ENCODE peak calls at places on chromosomes 1 and 21, in eight cellular contexts. E is GM20000, W is stomach, X is IMR-90, G is ovary, I is fibroblast of the aortic adventitia, P is bronchial epithelial cell, L is fibroblast of pulmonary artery. J is an unnamed sample.

GRCh38 chr1:54810144-54810942 is 9.2 kb upstream of the TTC22 start:
- DNase-seq in E (peak; percentile 85), P (peak; percentile 43), W (peak; percentile 77), X (peak; percentile 37), I (peak; percentile 62), L (peak; percentile 59), G (peak; percentile 72), J (peak; percentile 83)

GRCh38 chr1:46130144-46130543 is 2.3 kb downstream of the PIK3R3 start:
- DNase-seq in I (no peak), G (no peak), L (no peak), W (no peak), X (no peak), E (no peak), P (no peak), J (no peak)

GRCh38 chr1:202952818-202953217 is 5.3 kb downstream of the ADIPOR1 start:
- DNase-seq in W (no peak), L (peak; percentile 95), G (no peak), E (no peak), P (peak; percentile 97), X (peak; percentile 53), I (peak; percentile 74), J (no peak)

GRCh38 chr1:3345792-3346191 is 108.7 kb upstream of the ARHGEF16 start:
- DNase-seq in G (no peak), I (no peak), P (no peak), W (no peak), X (no peak), L (no peak), E (no peak), J (no peak)

GRCh38 chr1:225063722-225064121 is 134.2 kb downstream of the DNAH14 start:
- DNase-seq in G (no peak), P (no peak), I (no peak), L (no peak), E (no peak), X (no peak), W (no peak), J (no peak)

GRCh38 chr1:207004931-207005830 is 27.4 kb downstream of the C1orf116 start:
- DNase-seq in G (no peak), W (peak; percentile 76), E (peak; percentile 61), P (peak; percentile 80), X (peak; percentile 74), I (peak; percentile 70), L (peak; percentile 79), J (no peak)

GRCh38 chr1:242203290-242203689 is 204.4 kb upstream of the MAP1LC3C start:
- DNase-seq in G (no peak), W (no peak), X (no peak), I (no peak), E (no peak), P (no peak), L (no peak), J (no peak)

GRCh38 chr1:115478933-115479551 is 141.0 kb upstream of the NGF start:
- DNase-seq in W (peak; percentile 72), L (no peak), P (peak; percentile 24), I (no peak), E (no peak), X (no peak), G (no peak), J (no peak)

GRCh38 chr21:30340714-30341573 is 3.5 kb upstream of the KRTAP27-1 start:
- DNase-seq in P (peak; percentile 56), G (no peak), L (peak; percentile 53), E (peak; percentile 4), I (peak; percentile 22), W (peak; percentile 56), X (peak; percentile 10), J (no peak)

GRCh38 chr1:231557898-231558710 is 29.6 kb downstream of the TSNAX start:
- DNase-seq in G (no peak), I (peak; percentile 8), W (no peak), L (peak; percentile 14), X (peak; percentile 77), E (no peak), P (no peak), J (no peak)

GRCh38 chr1:29532285-29532684 is 296.0 kb downstream of the PTPRU start:
- DNase-seq in E (no peak), I (no peak), X (no peak), L (no peak), G (no peak), W (peak; percentile 13), P (no peak), J (peak; percentile 18)

GRCh38 chr1:41438711-41439110 is 45.8 kb downstream of the EDN2 start:
- DNase-seq in W (no peak), I (no peak), E (no peak), L (no peak), P (no peak), G (no peak), X (no peak), J (no peak)

GRCh38 chr21:27725916-27726315 is 759.0 kb upstream of the ADAMTS5 start:
- DNase-seq in P (no peak), E (no peak), L (no peak), I (no peak), W (no peak), G (no peak), X (peak; percentile 45), J (no peak)

GRCh38 chr1:224644553-224645154 is 28.5 kb downstream of the CNIH3 start:
- DNase-seq in L (peak; percentile 63), G (no peak), E (peak; percentile 66), P (peak; percentile 55), X (peak; percentile 55), I (peak; percentile 65), W (peak; percentile 39), J (no peak)

GRCh38 chr1:161805399-161806197 is 39.5 kb downstream of the ATF6 start:
- DNase-seq in P (no peak), L (no peak), E (no peak), W (no peak), G (no peak), I (peak; percentile 69), X (no peak), J (no peak)

GRCh38 chr1:111739222-111739983 is at the start of gene INKA2:
- DNase-seq in X (peak; percentile 83), E (peak; percentile 96), G (peak; percentile 86), I (peak; percentile 68), W (peak; percentile 91), L (peak; percentile 80), P (peak; percentile 83), J (no peak)

GRCh38 chr21:25569084-25569483 is 38.2 kb downstream of the MRPL39 start:
- DNase-seq in P (no peak), W (no peak), I (no peak), G (no peak), L (no peak), E (no peak), X (peak; percentile 56), J (no peak)

GRCh38 chr1:28756846-28757245 is 20.1 kb downstream of the YTHDF2 start:
- DNase-seq in L (peak; percentile 24), G (no peak), P (peak; percentile 12), X (no peak), W (no peak), I (peak; percentile 20), E (no peak), J (no peak)

GRCh38 chr1:100037665-100038400 is 68.0 kb downstream of the SLC35A3 start:
- DNase-seq in L (peak; percentile 87), G (peak; percentile 91), P (peak; percentile 65), W (peak; percentile 94), X (peak; percentile 83), I (peak; percentile 77), E (peak; percentile 94), J (peak; percentile 94)

GRCh38 chr1:239952348-239953307 is 139.1 kb upstream of the FMN2 start:
- DNase-seq in L (no peak), I (no peak), W (no peak), G (no peak), X (no peak), E (no peak), P (no peak), J (no peak)

GRCh38 chr1:202076050-202076511 is 46.6 kb upstream of the GPR37L1 start:
- DNase-seq in E (no peak), P (no peak), W (peak; percentile 74), L (no peak), I (peak; percentile 16), X (no peak), G (no peak), J (no peak)

GRCh38 chr1:9798236-9799130 is 25.3 kb downstream of the CLSTN1 start:
- DNase-seq in E (no peak), X (peak; percentile 18), I (peak; percentile 98), G (no peak), W (no peak), P (peak; percentile 43), L (peak; percentile 92), J (peak; percentile 25)

GRCh38 chr1:75426688-75427087 is 184.2 kb downstream of the SLC44A5 start:
- DNase-seq in X (no peak), W (no peak), E (no peak), L (no peak), P (no peak), I (no peak), G (no peak), J (no peak)
- TF ChIP-seq CTCF in X (no peak), W (no peak), E (no peak), L (no peak), P (no peak), I (no peak), G (no peak), J (no peak)

GRCh38 chr1:186143521-186143920 is 231.5 kb downstream of the TPR start:
- DNase-seq in E (no peak), P (no peak), I (peak; percentile 28), L (peak; percentile 17), X (no peak), W (no peak), G (no peak), J (no peak)
- TF ChIP-seq CTCF in E (no peak), P (no peak), I (no peak), L (no peak), X (no peak), W (no peak), G (no peak), J (no peak)

GRCh38 chr1:18149113-18149641 is 41.6 kb downstream of the IGSF21 start:
- DNase-seq in P (peak; percentile 17), X (no peak), E (no peak), L (no peak), I (no peak), G (no peak), W (no peak), J (no peak)
- TF ChIP-seq CTCF in P (no peak), X (no peak), E (no peak), L (no peak), I (no peak), G (no peak), W (no peak), J (no peak)

DNA sequence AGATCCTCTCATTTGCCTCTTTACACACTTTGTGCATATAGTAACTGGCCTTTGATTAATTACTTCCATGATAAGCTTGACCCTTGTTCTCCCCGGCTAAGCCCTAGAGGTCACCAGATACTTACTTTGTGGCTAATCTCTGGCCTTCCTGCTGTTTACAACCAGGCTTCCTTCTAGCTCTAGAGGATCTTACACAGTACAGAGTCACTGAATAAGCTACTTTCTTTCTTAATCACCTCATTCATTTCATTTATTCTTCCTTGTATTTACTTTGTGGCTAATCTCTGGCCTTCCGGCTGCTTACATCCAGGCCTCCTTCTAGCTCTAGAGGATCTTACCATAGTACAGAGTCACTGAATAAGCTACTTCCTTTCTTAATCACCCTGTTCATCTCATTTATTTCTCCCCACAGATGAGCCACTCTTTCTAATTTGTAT is 144.3 kb upstream of the C1orf21 start:
- DNase-seq in G (no peak), X (peak; percentile 91), W (no peak), L (peak; percentile 41), I (peak; percentile 52), E (no peak), P (peak; percentile 63), J (no peak)
- TF ChIP-seq CTCF in G (no peak), X (peak; percentile 26), W (no peak), L (no peak), I (no peak), E (no peak), P (peak; percentile 13), J (no peak)

GRCh38 chr1:20361805-20362381 is 71.2 kb downstream of the VWA5B1 start:
- DNase-seq in G (peak; percentile 73), W (peak; percentile 32), L (peak; percentile 54), E (no peak), X (peak; percentile 37), P (peak; percentile 42), I (peak; percentile 60), J (peak; percentile 34)
- TF ChIP-seq CTCF in G (peak; percentile 57), W (peak; percentile 50), L (peak; percentile 83), E (peak; percentile 55), X (peak; percentile 81), P (peak; percentile 93), I (peak; percentile 93), J (peak; percentile 77)